ENCODE peak calls at places on chromosomes 5 and 9, in four cellular contexts. S, F, P and A are unnamed samples.

GRCh38 chr5:150540615-150541396 is 32.9 kb downstream of the NDST1 start:
- DNase-seq in S (peak; percentile 98), F (no peak), P (peak; percentile 98), A (peak; percentile 87)

GRCh38 chr9:15239816-15240215 is 67.2 kb downstream of the TTC39B start:
- DNase-seq in S (peak; percentile 26), F (no peak), P (peak; percentile 61), A (no peak)

GRCh38 chr9:119026120-119026519 is 343.1 kb downstream of the BRINP1 start:
- DNase-seq in S (no peak), F (no peak), P (no peak), A (no peak)

GRCh38 chr9:81604306-81605153 is 84.8 kb downstream of the TLE1 start:
- DNase-seq in S (no peak), F (no peak), P (no peak), A (no peak)

GRCh38 chr9:85522459-85523092 is 219.2 kb downstream of the AGTPBP1 start:
- DNase-seq in S (peak; percentile 48), F (peak; percentile 30), P (peak; percentile 59), A (no peak)

GRCh38 chr5:88226881-88227450 is 41.7 kb downstream of the TMEM161B start:
- DNase-seq in S (no peak), F (no peak), P (no peak), A (no peak)

GRCh38 chr5:149228610-149229297 is 42.9 kb upstream of the AFAP1L1 start:
- DNase-seq in S (peak; percentile 73), F (no peak), P (peak; percentile 95), A (peak; percentile 55)

GRCh38 chr5:91690921-91691320 is 307.8 kb upstream of the ARRDC3 start:
- DNase-seq in S (no peak), F (no peak), P (peak; percentile 0), A (no peak)

GRCh38 chr9:133653638-133654037 is 17.5 kb downstream of the DBH start:
- DNase-seq in S (no peak), F (no peak), P (no peak), A (no peak)

GRCh38 chr9:134205636-134206316 is 41.4 kb upstream of the RNU6ATAC start:
- DNase-seq in S (no peak), F (no peak), P (peak; percentile 88), A (no peak)

GRCh38 chr5:180105827-180106312 is 34.3 kb upstream of the RNF130 start:
- DNase-seq in S (no peak), F (no peak), P (peak; percentile 71), A (no peak)

GRCh38 chr5:63963080-63963735 is 963 bp upstream of the HTR1A start:
- DNase-seq in S (peak; percentile 64), F (no peak), P (peak; percentile 85), A (peak; percentile 2)

GRCh38 chr9:131334568-131335105 is 45.1 kb downstream of the PLPP7 start:
- DNase-seq in S (no peak), F (no peak), P (peak; percentile 64), A (no peak)

GRCh38 chr5:78527054-78527884 is 121.3 kb downstream of the LHFPL2 start:
- DNase-seq in S (peak; percentile 78), F (no peak), P (peak; percentile 99), A (no peak)

GRCh38 chr9:4678679-4679267 is 596 bp upstream of the CDC37L1 start:
- DNase-seq in S (peak; percentile 23), F (peak; percentile 28), P (peak; percentile 62), A (no peak)

GRCh38 chr9:90285946-90286345 is 356.7 kb downstream of the DIRAS2 start:
- DNase-seq in S (no peak), F (no peak), P (no peak), A (no peak)

GRCh38 chr5:117131048-117131679 is 556.5 kb upstream of the SEMA6A start:
- DNase-seq in S (no peak), F (peak; percentile 22), P (no peak), A (no peak)

GRCh38 chr5:147578228-147579024 is 68.6 kb upstream of the DPYSL3 start:
- DNase-seq in S (peak; percentile 7), F (no peak), P (peak; percentile 77), A (no peak)

GRCh38 chr9:137255448-137256114 is 454 bp downstream of the NELFB start:
- DNase-seq in S (peak; percentile 59), F (no peak), P (peak; percentile 43), A (no peak)

GRCh38 chr5:139740138-139740992 is 55.2 kb upstream of the PSD2 start:
- DNase-seq in S (no peak), F (peak; percentile 52), P (no peak), A (no peak)

GRCh38 chr5:82339744-82340143 is 61.6 kb upstream of the RPS23 start:
- DNase-seq in S (no peak), F (no peak), P (no peak), A (no peak)

GRCh38 chr5:157384971-157385709 is 74.9 kb upstream of the NIPAL4 start:
- DNase-seq in S (peak; percentile 5), F (no peak), P (peak; percentile 98), A (peak; percentile 100)

GRCh38 chr9:15509931-15510788 is 610 bp downstream of the PSIP1 start:
- DNase-seq in S (peak; percentile 23), F (peak; percentile 78), P (peak; percentile 20), A (no peak)

GRCh38 chr5:17217421-17218352 is at the start of gene BASP1:
- DNase-seq in S (peak; percentile 54), F (peak; percentile 83), P (peak; percentile 78), A (no peak)

GRCh38 chr5:30100148-30100547 is 1093.3 kb upstream of the CDH6 start:
- DNase-seq in S (no peak), F (no peak), P (peak; percentile 19), A (no peak)

GRCh38 chr5:172450861-172451695 is 3.2 kb downstream of the SH3PXD2B start:
- DNase-seq in S (peak; percentile 71), F (no peak), P (peak; percentile 59), A (no peak)

GRCh38 chr9:92970467-92970923 is 23.2 kb downstream of the FGD3 start:
- DNase-seq in S (no peak), F (no peak), P (peak; percentile 44), A (no peak)

GRCh38 chr5:51606921-51607320 is 223.7 kb downstream of the ISL1 start:
- DNase-seq in S (no peak), F (no peak), P (no peak), A (no peak)

GRCh38 chr5:36457511-36458260 is 148.7 kb upstream of the SLC1A3 start:
- DNase-seq in S (no peak), F (no peak), P (peak; percentile 61), A (no peak)

GRCh38 chr5:66503203-66503789 is 92.9 kb upstream of the MAST4 start:
- DNase-seq in S (no peak), F (no peak), P (no peak), A (no peak)

GRCh38 chr5:75513841-75514240 is 2.1 kb downstream of the POLK start:
- DNase-seq in S (no peak), F (no peak), P (no peak), A (no peak)
- H3K4me3 ChIP-seq in S (no peak overlapping the region), F (peak overlapping the region; percentile 78), P (no peak overlapping the region), A (no peak overlapping the region)

GRCh38 chr5:128202320-128202719 is 118.8 kb downstream of the SLC12A2 start:
- DNase-seq in S (no peak), F (no peak), P (no peak), A (no peak)

GRCh38 chr5:128199104-128199503 is 115.5 kb downstream of the SLC12A2 start:
- DNase-seq in S (no peak), F (no peak), P (peak; percentile 90), A (no peak)

GRCh38 chr5:128197911-128198522 is 114.5 kb downstream of the SLC12A2 start:
- DNase-seq in S (no peak), F (no peak), P (no peak), A (no peak)

GRCh38 chr5:128199611-128200010 is 116.0 kb downstream of the SLC12A2 start:
- DNase-seq in S (no peak), F (no peak), P (peak; percentile 35), A (no peak)

DNA sequence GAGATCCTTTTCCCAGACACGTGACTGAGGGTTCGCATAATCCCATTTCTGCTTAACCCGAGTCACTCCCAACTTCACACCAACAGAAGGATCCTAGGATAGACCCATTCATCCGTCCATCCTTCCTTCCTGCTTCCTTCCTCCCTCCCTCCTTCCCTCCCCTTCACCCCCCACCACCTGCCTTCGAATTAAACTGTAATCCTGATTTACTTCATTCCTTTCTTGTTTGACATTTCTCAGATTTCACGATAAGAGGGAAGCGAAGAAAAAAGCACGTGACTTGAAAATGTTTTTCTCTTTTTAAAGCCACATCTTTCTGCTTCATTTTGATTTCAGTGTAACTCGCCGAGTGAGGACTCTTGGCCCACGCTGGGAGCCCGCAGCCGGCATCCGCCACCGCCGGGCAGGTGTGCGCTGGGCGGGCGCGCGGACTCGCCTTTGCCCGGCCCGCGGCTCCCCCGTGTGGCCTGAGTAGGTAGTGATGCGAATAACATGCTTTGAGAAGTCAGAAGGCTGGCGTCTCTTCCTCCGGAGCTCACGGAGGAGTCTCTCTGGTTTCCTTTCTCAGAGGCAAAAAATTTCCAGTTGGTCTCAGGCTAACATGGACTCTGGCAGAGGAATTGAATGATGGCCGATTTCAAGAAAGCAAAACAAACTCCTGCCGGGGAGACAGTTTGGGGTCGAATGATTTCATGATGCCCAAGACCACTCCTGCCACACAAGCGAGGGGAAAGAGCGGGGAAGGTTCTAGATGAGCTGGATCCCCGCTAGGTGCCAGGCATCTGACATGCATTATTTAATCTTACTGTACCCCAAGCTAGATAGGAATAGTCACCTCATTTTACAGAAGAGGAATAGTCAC is 117.7 kb downstream of the SLC12A2 start:
- DNase-seq in S (peak; percentile 86), F (peak; percentile 71), P (peak; percentile 69), A (no peak)
- H3K4me3 ChIP-seq in S (peak overlapping the region; percentile 14), F (no peak overlapping the region), P (no peak overlapping the region), A (peak overlapping the region; percentile 36)

GRCh38 chr5:71601222-71602026 is 14.3 kb downstream of the MCCC2 start:
- DNase-seq in S (peak; percentile 90), F (no peak), P (peak; percentile 98), A (peak; percentile 80)
- H3K4me3 ChIP-seq in S (no peak overlapping the region), F (no peak overlapping the region), P (no peak overlapping the region), A (no peak overlapping the region)

GRCh38 chr5:33690736-33691135 is 201.1 kb downstream of the ADAMTS12 start:
- DNase-seq in S (no peak), F (no peak), P (peak; percentile 97), A (peak; percentile 89)
- H3K4me3 ChIP-seq in S (no peak overlapping the region), F (no peak overlapping the region), P (no peak overlapping the region), A (no peak overlapping the region)

GRCh38 chr5:141234109-141234508 is 11.0 kb downstream of the PCDHB14 start:
- DNase-seq in S (no peak), F (no peak), P (peak; percentile 21), A (no peak)
- H3K4me3 ChIP-seq in S (peak overlapping the region; percentile 20), F (no peak overlapping the region), P (peak overlapping the region; percentile 18), A (peak overlapping the region; percentile 24)

DNA sequence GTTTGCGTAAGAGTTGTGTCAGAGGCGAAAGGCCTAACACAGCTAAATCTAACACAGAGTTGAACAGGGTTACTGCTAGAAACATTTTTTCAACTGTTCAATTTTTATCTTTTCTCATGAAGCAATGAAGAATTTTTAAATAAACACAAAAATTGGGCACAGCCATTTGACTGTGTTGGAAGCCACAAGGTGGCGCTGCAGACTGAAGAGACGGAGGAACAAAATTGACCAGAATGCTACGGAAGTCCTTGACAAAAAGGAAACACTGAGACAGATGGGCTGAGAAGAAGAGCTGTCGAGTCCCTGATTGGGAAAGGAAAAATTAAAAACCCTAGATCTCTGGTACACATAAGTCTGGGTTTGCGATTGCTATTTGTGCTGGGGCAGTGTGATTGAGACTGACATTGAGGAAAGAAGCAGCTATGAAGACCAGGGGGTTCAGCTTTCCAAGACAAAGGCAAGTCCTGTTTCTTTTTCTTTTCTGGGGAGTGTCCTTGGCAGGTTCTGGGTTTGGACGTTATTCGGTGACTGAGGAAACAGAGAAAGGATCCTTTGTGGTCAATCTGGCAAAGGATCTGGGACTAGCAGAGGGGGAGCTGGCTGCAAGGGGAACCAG is at the start of gene PCDHB9:
- DNase-seq in S (peak; percentile 3), F (no peak), P (peak; percentile 18), A (no peak)
- H3K4me3 ChIP-seq in S (peak within 1 kb of the TSS; percentile 26), F (peak within 1 kb of the TSS; percentile 19), P (no peak within 1 kb of the TSS), A (no peak within 1 kb of the TSS)

GRCh38 chr9:34810187-34810524 is 100.2 kb upstream of the CCL21 start:
- DNase-seq in S (no peak), F (no peak), P (no peak), A (no peak)
- H3K4me3 ChIP-seq in S (peak overlapping the region; percentile 31), F (no peak overlapping the region), P (no peak overlapping the region), A (no peak overlapping the region)